ENCODE peak calls at places on chromosomes 5 and 9, in six cellular contexts. J is OCI-LY7, W is HCT116, B is GM23338, N is GM23248, X is SK-N-SH. P is an unnamed sample. For H3K4me1, the result is how much of the 10 kb centered on the place peaks cover.

GRCh38 chr5:92505925-92506324 is 1075.1 kb downstream of the NR2F1-AS1 start:
- DNase-seq in J (no peak), W (no peak), B (no peak), N (peak), X (no peak), P (no peak)

GRCh38 chr9:72909428-72909827 is 43.4 kb downstream of the ALDH1A1 start:
- DNase-seq in J (no peak), W (no peak), B (no peak), N (no peak), X (no peak), P (no peak)

GRCh38 chr5:74567351-74567870 is 73.1 kb downstream of the ENC1 start:
- DNase-seq in J (no peak), W (no peak), B (no peak), N (no peak), X (no peak), P (peak)

GRCh38 chr9:110069326-110070248 is 138.4 kb downstream of the C9orf152 start:
- DNase-seq in J (no peak), W (no peak), B (no peak), N (peak), X (no peak), P (peak)

GRCh38 chr5:76143884-76144283 is 60.7 kb downstream of the SV2C start:
- DNase-seq in J (no peak), W (no peak), B (no peak), N (no peak), X (no peak), P (no peak)

GRCh38 chr5:39624268-39624886 is 199.6 kb upstream of the DAB2 start:
- DNase-seq in J (no peak), W (peak), B (peak), N (peak), X (no peak), P (peak)

GRCh38 chr9:98010450-98010849 is 27.3 kb downstream of the ANP32B start:
- DNase-seq in J (peak), W (no peak), B (peak), N (peak), X (peak), P (peak)

GRCh38 chr5:59065551-59065950 is 482.7 kb downstream of the RAB3C start:
- DNase-seq in J (no peak), W (no peak), B (no peak), N (peak), X (no peak), P (peak)

GRCh38 chr5:149675467-149676201 is 54.5 kb upstream of the PPARGC1B start:
- DNase-seq in J (no peak), W (no peak), B (peak), N (no peak), X (no peak), P (no peak)

GRCh38 chr5:73464016-73464745 is 15.6 kb upstream of the FOXD1 start:
- DNase-seq in J (no peak), W (no peak), B (no peak), N (peak), X (no peak), P (no peak)

GRCh38 chr5:155978805-155979204 is 348.2 kb upstream of the SGCD start:
- DNase-seq in J (no peak), W (no peak), B (no peak), N (peak), X (no peak), P (no peak)

GRCh38 chr9:79165006-79165405 is 406.8 kb upstream of the TLE4 start:
- DNase-seq in J (no peak), W (no peak), B (no peak), N (peak), X (no peak), P (peak)

GRCh38 chr9:98081477-98082219 is 25.1 kb downstream of the NANS start:
- DNase-seq in J (no peak), W (no peak), B (no peak), N (peak), X (no peak), P (peak)

GRCh38 chr9:21964925-21965385 is 29.2 kb downstream of the CDKN2A start:
- DNase-seq in J (no peak), W (no peak), B (peak), N (peak), X (no peak), P (peak)
- TF ChIP-seq EZH2phosphoT487 in J (no peak), W (no peak), B (no peak), N (no peak), X (no peak), P (no peak)

GRCh38 chr5:139961435-139962157 is 81.5 kb downstream of the NRG2 start:
- DNase-seq in J (no peak), W (no peak), B (no peak), N (peak), X (no peak), P (no peak)

GRCh38 chr5:139960723-139961383 is 82.2 kb downstream of the NRG2 start:
- DNase-seq in J (no peak), W (no peak), B (no peak), N (no peak), X (no peak), P (no peak)

GRCh38 chr5:139955616-139956283 is 87.3 kb downstream of the NRG2 start:
- DNase-seq in J (no peak), W (peak), B (peak), N (no peak), X (no peak), P (no peak)

GRCh38 chr5:139956342-139956741 is 86.8 kb downstream of the NRG2 start:
- DNase-seq in J (no peak), W (no peak), B (no peak), N (no peak), X (no peak), P (no peak)

GRCh38 chr5:139958749-139959148 is 84.3 kb downstream of the NRG2 start:
- DNase-seq in J (no peak), W (no peak), B (no peak), N (no peak), X (no peak), P (no peak)
- H3K4me1 ChIP-seq in J (under half), W (under half), B (under half), N (under half), X (under half), P (under half)

DNA sequence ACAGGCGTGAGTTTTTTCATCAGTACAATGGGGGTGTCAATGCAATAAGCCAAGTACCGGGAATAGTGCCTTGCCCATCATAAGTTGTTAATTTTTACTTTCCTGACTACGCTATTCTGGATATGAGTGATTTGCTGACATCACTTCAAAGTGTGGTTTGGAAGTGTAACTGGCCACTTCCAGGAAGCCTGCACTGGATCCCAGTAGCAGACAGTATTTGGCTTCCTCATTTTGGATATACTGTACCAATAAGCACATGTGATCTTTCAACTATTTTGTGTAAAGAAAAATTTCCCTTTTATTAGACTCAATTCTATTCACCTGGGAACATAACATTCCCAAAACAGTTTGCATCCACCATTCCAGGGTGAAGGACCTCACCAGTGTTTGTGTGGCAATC is 417.7 kb upstream of the KLF4 start:
- DNase-seq in J (no peak), W (no peak), B (no peak), N (no peak), X (no peak), P (no peak)
- TF ChIP-seq EZH2phosphoT487 in J (no peak), W (no peak), B (no peak), N (no peak), X (no peak), P (no peak)

GRCh38 chr9:1514733-1515363 is 464.7 kb downstream of the DMRT2 start:
- DNase-seq in J (no peak), W (no peak), B (no peak), N (no peak), X (no peak), P (no peak)

GRCh38 chr9:1514241-1514640 is 464.1 kb downstream of the DMRT2 start:
- DNase-seq in J (no peak), W (no peak), B (no peak), N (no peak), X (no peak), P (no peak)

GRCh38 chr9:1505489-1505888 is 455.3 kb downstream of the DMRT2 start:
- DNase-seq in J (no peak), W (no peak), B (no peak), N (no peak), X (no peak), P (no peak)

GRCh38 chr9:1513105-1513504 is 462.9 kb downstream of the DMRT2 start:
- DNase-seq in J (no peak), W (no peak), B (no peak), N (no peak), X (no peak), P (no peak)

GRCh38 chr9:1510712-1511111 is 460.6 kb downstream of the DMRT2 start:
- DNase-seq in J (no peak), W (no peak), B (no peak), N (no peak), X (no peak), P (peak)
- H3K4me1 ChIP-seq in J (under half), W (under half), B (under half), N (under half), X (under half), P (under half)

GRCh38 chr5:178323541-178323865 is 90.9 kb upstream of the PHYKPL start:
- DNase-seq in J (no peak), W (no peak), B (no peak), N (no peak), X (no peak), P (no peak)
- TF ChIP-seq EZH2phosphoT487 in J (no peak), W (no peak), B (no peak), N (no peak), X (no peak), P (no peak)

GRCh38 chr5:5343581-5343980 is 78.9 kb upstream of the ICE1 start:
- DNase-seq in J (no peak), W (no peak), B (no peak), N (no peak), X (no peak), P (no peak)
- H3K4me1 ChIP-seq in J (under half), W (under half), B (under half), N (under half), X (under half), P (under half)

GRCh38 chr5:121704291-121704690 is 147.4 kb upstream of the FTMT start:
- DNase-seq in J (no peak), W (no peak), B (no peak), N (no peak), X (no peak), P (no peak)

GRCh38 chr5:121702783-121703182 is 148.9 kb upstream of the FTMT start:
- DNase-seq in J (no peak), W (no peak), B (no peak), N (no peak), X (no peak), P (no peak)

GRCh38 chr5:121693864-121694263 is 157.8 kb upstream of the FTMT start:
- DNase-seq in J (no peak), W (no peak), B (no peak), N (peak), X (no peak), P (peak)

GRCh38 chr5:121695307-121695706 is 156.4 kb upstream of the FTMT start:
- DNase-seq in J (no peak), W (no peak), B (no peak), N (no peak), X (no peak), P (no peak)

GRCh38 chr5:121698690-121699089 is 153.0 kb upstream of the FTMT start:
- DNase-seq in J (no peak), W (no peak), B (no peak), N (no peak), X (no peak), P (no peak)
- TF ChIP-seq EZH2phosphoT487 in J (no peak), W (no peak), B (no peak), N (no peak), X (no peak), P (no peak)

DNA sequence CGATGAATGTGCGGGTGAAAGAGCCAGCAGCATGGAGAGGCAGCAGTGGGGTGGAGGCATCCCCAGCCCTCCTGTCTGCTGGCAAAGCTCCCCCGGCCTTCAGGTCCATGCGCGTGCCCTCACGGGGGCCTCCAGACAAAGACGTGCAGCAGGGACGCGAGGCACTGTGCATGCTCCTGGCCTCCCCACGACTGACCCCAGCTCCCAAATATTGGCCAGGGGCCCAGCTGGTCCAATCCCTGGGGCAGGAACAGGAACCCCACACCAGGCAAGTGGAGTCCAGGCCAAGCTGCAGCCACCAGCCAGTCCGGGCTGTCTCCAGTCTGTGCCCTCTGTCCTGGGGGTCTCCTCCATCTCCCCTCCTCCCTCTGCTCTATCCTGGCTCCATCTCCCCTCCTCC is 33.5 kb upstream of the LRRC14B start:
- DNase-seq in J (no peak), W (no peak), B (no peak), N (no peak), X (no peak), P (no peak)
- H3K4me1 ChIP-seq in J (under half), W (under half), B (under half), N (under half), X (under half), P (under half)